ENCODE peak calls at places on chromosomes 2 and 18, in four cellular contexts. K is left ventricle myocardium inferior, G is IMR-90, Z is BJ. F is an unnamed sample.
A peak's percentile ranks its signal among the peaks of the same experiment; 100 is the strongest.

GRCh38 chr2:179559108-179559806 is 294.6 kb upstream of the SESTD1 start:
- DNase-seq in Z (no peak), K (no peak), G (no peak), F (no peak)

GRCh38 chr2:67210430-67210829 is 186.7 kb upstream of the ETAA1 start:
- DNase-seq in G (no peak), K (no peak), Z (no peak), F (no peak)

GRCh38 chr2:130834923-130835765 is 1.6 kb upstream of the ARHGEF4 start:
- DNase-seq in Z (no peak), K (no peak), G (no peak), F (no peak)

GRCh38 chr18:49238433-49239042 is 221.9 kb downstream of the DYM start:
- DNase-seq in Z (no peak), K (no peak), G (peak; percentile 51), F (no peak)

GRCh38 chr2:55113976-55114564 is 63.8 kb upstream of the RTN4 start:
- DNase-seq in K (no peak), G (no peak), Z (no peak), F (no peak)

GRCh38 chr2:114797942-114798341 is 355.5 kb downstream of the DPP10 start:
- DNase-seq in K (no peak), G (no peak), Z (no peak), F (no peak)

GRCh38 chr2:64017811-64018714 is 1.2 kb downstream of the VPS54 start:
- DNase-seq in Z (no peak), G (peak; percentile 38), K (no peak), F (no peak)

GRCh38 chr2:103264058-103264457 is 502.2 kb downstream of the TMEM182 start:
- DNase-seq in G (no peak), Z (no peak), K (no peak), F (no peak)

GRCh38 chr18:79563949-79564348 is 115.7 kb upstream of the CTDP1 start:
- DNase-seq in K (no peak), G (no peak), Z (no peak), F (no peak)

GRCh38 chr18:2540575-2540974 is 30.7 kb downstream of the METTL4 start:
- DNase-seq in G (no peak), K (no peak), Z (no peak), F (no peak)

GRCh38 chr2:10169581-10169980 is 47.0 kb downstream of the RRM2 start:
- DNase-seq in G (peak; percentile 19), Z (no peak), K (no peak), F (no peak)

GRCh38 chr2:37026050-37026449 is 58.1 kb downstream of the HEATR5B start:
- DNase-seq in Z (no peak), G (no peak), K (no peak), F (no peak)

GRCh38 chr2:110125292-110125691 is 9.7 kb upstream of the MALL start:
- DNase-seq in K (no peak), Z (no peak), G (peak; percentile 11), F (no peak)

GRCh38 chr2:30971291-30972025 is 164.2 kb upstream of the CAPN13 start:
- DNase-seq in K (no peak), Z (no peak), G (no peak), F (no peak)

DNA sequence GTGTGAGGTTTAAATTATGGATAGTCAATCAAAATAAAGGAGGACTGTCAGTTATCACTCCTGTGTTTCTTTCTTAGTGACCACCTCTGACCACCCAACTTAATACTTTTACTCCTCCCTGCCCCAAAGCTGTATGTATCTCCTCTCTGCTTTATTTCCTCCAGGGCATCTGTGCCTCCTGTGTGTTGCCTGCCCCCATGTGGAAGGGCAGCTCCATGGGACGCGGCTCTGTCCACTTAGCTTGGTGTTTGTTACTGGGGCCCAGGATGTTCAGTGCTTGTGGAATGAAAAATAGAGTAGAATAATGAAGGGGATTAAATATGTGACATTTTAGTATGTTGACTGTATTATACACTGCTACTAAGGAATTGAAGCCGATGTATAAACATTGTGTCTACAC is 9.8 kb downstream of the ACP1 start:
- DNase-seq in Z (no peak), K (no peak), G (no peak), F (no peak)
- TF ChIP-seq CTCF in Z (no peak), K (no peak), G (no peak), F (peak; percentile 22)

DNA sequence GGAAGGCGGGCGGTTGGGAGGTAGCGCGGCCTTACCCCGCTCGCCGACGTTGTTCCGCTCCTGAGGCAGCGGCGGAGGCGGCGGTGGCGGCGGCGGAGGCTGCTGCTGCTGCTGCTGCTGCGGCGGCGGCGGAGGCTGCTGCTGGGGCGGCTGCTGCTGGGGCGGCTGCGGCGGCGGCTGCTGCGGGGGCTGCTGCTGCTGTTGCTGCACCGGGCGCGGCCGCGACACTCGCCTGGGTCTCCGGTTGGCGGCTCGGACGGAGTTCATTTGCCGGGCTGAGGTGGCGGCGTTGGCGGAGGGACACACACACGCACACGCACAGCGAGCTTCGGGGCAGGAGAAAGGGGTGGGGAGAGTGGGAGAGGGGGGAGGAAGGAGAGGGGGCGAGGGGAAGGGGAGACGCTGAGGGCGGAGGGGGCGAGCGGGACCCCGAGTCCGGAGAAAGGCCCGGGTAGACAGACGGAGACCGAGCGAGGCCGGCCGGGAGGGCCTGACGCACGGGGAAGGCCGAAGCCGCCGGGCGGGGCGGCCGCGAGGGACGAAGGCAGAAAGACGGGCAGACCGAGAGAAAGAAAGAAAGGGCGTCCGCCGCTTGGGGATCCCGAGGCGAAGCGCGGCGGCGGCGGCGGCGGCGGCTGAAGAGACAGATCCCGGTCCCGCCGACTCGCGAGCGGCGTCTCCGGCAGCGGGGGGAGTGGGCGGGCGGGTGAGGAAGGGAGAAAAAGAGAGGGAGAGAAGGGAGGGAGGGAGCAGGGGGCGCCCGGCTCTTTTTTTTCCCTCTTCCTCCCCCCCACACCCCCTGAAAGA is 641 bp downstream of the FBXO11 start:
- DNase-seq in G (peak; percentile 41), K (peak; percentile 61), Z (no peak), F (peak; percentile 79)
- TF ChIP-seq CTCF in G (no peak), K (no peak), Z (no peak), F (no peak)

DNA sequence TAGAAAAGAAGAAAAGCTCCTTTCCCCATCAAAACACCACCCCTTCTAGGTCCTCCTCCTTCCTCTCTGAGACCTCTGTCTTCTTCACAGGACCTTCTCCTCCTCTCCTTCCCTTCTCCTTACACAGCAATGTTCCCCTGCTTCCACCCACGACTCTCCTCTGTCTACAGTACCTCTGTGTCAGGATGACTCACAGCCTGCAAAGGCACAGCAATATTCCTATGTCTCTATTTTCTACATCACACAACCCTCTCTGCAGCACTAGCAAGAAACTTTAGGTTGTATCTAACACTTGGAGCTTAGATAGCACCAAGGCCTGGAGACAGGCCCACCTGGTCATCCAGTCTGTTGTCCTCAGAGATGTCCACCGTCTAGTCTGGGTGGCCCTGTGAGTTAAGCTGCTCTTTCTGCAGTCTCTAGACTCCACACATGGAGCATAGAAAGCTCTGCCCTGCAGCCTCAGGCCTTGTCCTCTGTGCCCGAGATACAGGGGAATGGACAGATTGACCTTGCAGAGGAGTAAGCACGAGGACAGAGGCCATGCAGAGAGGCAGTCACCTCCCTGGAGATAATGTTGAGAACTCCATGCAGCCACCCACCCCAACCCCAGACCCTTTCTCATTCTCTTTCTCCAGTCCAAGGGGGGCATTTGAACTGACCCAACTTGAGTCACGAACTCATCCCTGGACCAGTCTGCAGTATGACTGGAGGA is 212.0 kb downstream of the TNS1 start:
- DNase-seq in Z (peak; percentile 14), G (peak; percentile 83), K (no peak), F (no peak)
- TF ChIP-seq CTCF in Z (no peak), G (no peak), K (no peak), F (no peak)

DNA sequence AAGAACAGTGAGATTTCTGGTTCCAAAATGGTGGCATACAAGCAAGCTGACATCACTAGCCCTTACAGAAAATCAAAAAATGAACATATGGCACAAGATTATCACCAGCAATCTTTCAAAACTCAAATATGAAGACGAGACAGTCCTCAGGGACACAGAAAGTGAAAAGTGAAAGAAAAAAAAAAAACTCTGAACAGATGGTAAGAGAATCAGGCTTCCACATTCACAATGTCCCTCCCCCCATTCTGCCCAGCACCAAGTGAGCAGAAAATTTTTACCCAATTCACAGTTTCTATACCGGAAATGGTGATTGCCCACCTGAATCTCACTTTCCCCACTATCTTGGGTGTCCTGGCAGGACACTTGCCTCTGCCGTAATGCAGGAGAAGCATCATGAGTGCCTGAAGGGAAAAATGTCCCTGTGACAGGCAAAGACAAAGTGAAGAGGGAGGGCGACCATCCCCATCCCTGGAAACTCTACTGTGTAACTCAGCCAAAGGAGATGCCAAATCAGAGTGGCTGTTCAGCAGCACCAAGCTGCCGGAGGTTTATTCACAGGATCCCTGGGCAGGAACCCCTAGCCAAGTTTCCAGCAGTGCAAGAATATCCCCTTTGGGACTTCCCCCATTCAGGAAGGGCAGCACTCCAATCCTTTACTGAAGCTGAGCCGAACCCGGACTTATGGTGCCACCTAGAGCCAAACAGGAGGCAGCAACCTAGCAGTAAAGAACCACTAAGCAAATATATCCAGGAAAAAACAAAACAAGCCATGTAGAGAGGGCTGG is 312.2 kb downstream of the LRATD1 start:
- DNase-seq in Z (no peak), G (peak; percentile 34), K (no peak), F (no peak)
- TF ChIP-seq CTCF in Z (no peak), G (peak; percentile 23), K (no peak), F (peak; percentile 61)

DNA sequence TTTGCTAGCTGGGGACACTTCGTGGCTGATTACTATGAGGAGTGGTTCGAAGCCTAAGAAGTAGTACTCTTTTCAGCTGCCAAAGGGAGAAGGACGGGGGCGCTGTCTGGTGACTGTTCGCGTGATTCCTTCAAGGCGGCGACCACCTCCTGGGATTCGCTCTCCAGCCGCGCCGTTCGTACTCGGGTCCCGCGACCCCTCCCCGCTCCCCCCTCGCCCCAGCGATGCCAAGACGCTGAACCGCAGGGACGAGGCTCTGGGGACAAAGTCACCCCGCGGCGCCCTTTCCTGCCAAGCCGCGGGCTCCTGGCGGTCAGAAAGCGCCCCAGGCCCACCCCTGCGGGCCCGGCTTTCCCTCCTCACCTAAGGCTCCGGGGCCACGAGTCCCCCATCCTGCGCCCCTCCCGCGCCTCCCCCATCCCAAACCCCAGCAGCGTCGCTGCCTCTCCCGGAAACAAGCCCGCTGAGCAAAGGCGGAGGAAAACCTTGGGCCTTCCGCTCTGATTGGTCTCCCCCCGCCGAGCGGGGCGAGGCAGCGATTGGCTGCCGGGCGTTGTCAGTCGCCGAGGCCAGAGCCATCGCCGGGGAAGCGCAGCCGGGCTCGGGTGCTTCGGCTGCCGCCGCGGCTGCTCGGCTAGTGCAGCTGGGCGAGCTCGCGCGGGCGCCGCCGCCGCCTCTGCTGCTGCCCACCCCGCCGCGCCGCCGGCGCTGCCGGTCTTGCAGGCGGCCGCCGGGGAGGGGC is 404.3 kb downstream of the XIRP2 start:
- DNase-seq in K (peak; percentile 85), G (peak; percentile 93), Z (peak; percentile 58), F (peak; percentile 94)
- TF ChIP-seq CTCF in K (peak; percentile 49), G (peak; percentile 34), Z (peak; percentile 61), F (peak; percentile 60)

GRCh38 chr2:211089127-211089526 is 532.7 kb downstream of the CPS1 start:
- DNase-seq in Z (no peak), G (no peak), K (no peak), F (no peak)

DNA sequence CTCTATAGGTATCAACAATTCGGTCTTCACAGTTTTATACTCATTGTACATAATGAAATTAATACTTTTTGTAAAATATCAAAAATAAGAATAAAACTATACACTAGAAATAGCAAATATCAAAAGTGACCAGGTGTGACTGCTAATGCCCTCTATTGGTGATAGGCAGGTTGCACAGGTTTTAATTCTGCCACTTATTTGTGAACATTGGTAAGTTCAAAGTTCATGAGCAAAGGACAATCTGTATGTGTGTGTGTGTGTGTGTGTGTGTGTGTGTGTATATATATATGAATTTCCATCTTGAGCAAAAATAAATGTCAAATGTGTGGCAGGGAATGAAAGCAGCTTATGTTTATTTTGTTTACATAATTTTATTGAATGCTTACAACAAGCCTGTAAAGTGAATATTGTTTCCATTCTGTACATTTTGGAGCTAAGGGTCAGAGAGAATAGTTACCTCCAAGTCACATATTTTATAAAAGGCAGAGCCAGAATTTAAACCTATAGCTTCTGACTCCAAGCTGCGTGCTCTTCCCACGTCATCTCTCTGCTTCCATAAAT is 537.4 kb downstream of the CPS1 start:
- DNase-seq in G (no peak), Z (no peak), K (no peak), F (no peak)
- TF ChIP-seq CTCF in G (peak; percentile 25), Z (no peak), K (peak; percentile 34), F (peak; percentile 63)